ENCODE peak calls at places on chromosomes 5 and 9, in six cellular contexts. D, S, H, B, Q and L are unnamed samples.

GRCh38 chr9:107592439-107592838 is 102.9 kb upstream of the KLF4 start:
- DNase-seq in D (no peak), B (no peak), H (no peak), S (no peak), Q (no peak), L (no peak)

GRCh38 chr9:69500925-69501324 is 171.2 kb downstream of the APBA1 start:
- DNase-seq in Q (no peak), B (no peak), D (no peak), H (no peak), S (no peak), L (no peak)

GRCh38 chr5:126358525-126358924 is 64.7 kb upstream of the GRAMD2B start:
- DNase-seq in H (no peak), B (peak), S (no peak), Q (no peak), D (no peak), L (no peak)

GRCh38 chr5:78538240-78538850 is 110.2 kb downstream of the LHFPL2 start:
- DNase-seq in D (no peak), B (no peak), S (no peak), Q (no peak), H (no peak), L (no peak)

GRCh38 chr9:127682351-127683136 is 24.2 kb upstream of the CFAP157 start:
- DNase-seq in D (no peak), B (no peak), Q (no peak), S (no peak), H (no peak), L (no peak)

GRCh38 chr9:109253637-109254284 is 67.1 kb downstream of the EPB41L4B start:
- DNase-seq in H (no peak), B (peak), D (no peak), S (no peak), Q (no peak), L (peak)

GRCh38 chr5:39049298-39049697 is 24.9 kb downstream of the RICTOR start:
- DNase-seq in B (no peak), D (no peak), Q (no peak), H (no peak), S (no peak), L (no peak)

GRCh38 chr9:14132798-14133197 is 181.1 kb downstream of the NFIB start:
- DNase-seq in B (no peak), Q (no peak), D (no peak), H (no peak), S (no peak), L (no peak)

GRCh38 chr9:128685636-128686489 is 3.2 kb upstream of the SET start:
- DNase-seq in H (peak), Q (peak), D (no peak), B (no peak), S (no peak), L (no peak)

GRCh38 chr5:52657231-52657645 is 130.5 kb upstream of the ITGA1 start:
- DNase-seq in Q (no peak), D (no peak), H (no peak), B (peak), S (peak), L (no peak)

GRCh38 chr5:61308699-61309098 is 23.4 kb upstream of the ZSWIM6 start:
- DNase-seq in Q (no peak), H (no peak), B (no peak), D (no peak), S (no peak), L (no peak)

GRCh38 chr5:164303646-164304225 is 798.3 kb downstream of the MAT2B start:
- DNase-seq in D (no peak), S (no peak), B (no peak), H (no peak), Q (no peak), L (no peak)

GRCh38 chr5:122152266-122152900 is 23.0 kb downstream of the ZNF474 start:
- DNase-seq in B (peak), D (no peak), H (no peak), S (no peak), Q (no peak), L (no peak)

GRCh38 chr5:140043508-140043872 is 391 bp upstream of the NRG2 start:
- DNase-seq in D (no peak), Q (no peak), S (peak), B (no peak), H (no peak), L (no peak)

GRCh38 chr5:172779968-172780350 is 9.0 kb upstream of the DUSP1 start:
- DNase-seq in B (no peak), S (no peak), Q (peak), D (no peak), H (no peak), L (no peak)

GRCh38 chr5:123659495-123659894 is 147.5 kb downstream of the CSNK1G3 start:
- DNase-seq in S (no peak), H (no peak), D (no peak), Q (no peak), B (peak), L (no peak)

GRCh38 chr5:161007879-161008278 is 155.9 kb upstream of the ATP10B start:
- DNase-seq in Q (no peak), B (no peak), D (no peak), S (no peak), H (no peak), L (no peak)

GRCh38 chr5:139955053-139955605 is 88.0 kb downstream of the NRG2 start:
- DNase-seq in D (no peak), B (no peak), H (no peak), Q (no peak), S (peak), L (no peak)

GRCh38 chr5:81391-82021 is 10.5 kb upstream of the PLEKHG4B start:
- DNase-seq in S (no peak), Q (no peak), H (no peak), D (no peak), B (no peak), L (no peak)

GRCh38 chr5:127564002-127564769 is 46.7 kb downstream of the PRRC1 start:
- DNase-seq in H (peak), D (no peak), S (peak), B (peak), Q (peak), L (no peak)

GRCh38 chr5:137400571-137400970 is 98.6 kb downstream of the SPOCK1 start:
- DNase-seq in Q (no peak), D (no peak), S (no peak), B (no peak), H (no peak), L (no peak)

GRCh38 chr9:88258587-88258986 is 120.3 kb upstream of the SPATA31C2 start:
- DNase-seq in S (no peak), D (no peak), H (no peak), B (peak), Q (no peak), L (peak)

GRCh38 chr9:137682431-137682991 is 63.7 kb downstream of the EHMT1 start:
- DNase-seq in S (no peak), D (no peak), H (no peak), Q (no peak), B (no peak), L (no peak)

GRCh38 chr9:81671880-81672280 is 17.5 kb downstream of the TLE1 start:
- DNase-seq in S (no peak), Q (peak), D (peak), B (no peak), H (no peak), L (peak)

GRCh38 chr5:102901821-102902448 is 146.8 kb downstream of the PAM start:
- DNase-seq in S (no peak), D (no peak), H (no peak), B (peak), Q (no peak), L (no peak)

GRCh38 chr5:72231989-72232703 is 87.9 kb downstream of the MRPS27 start:
- DNase-seq in H (no peak), S (no peak), B (no peak), Q (no peak), D (no peak), L (no peak)

GRCh38 chr5:34053571-34054271 is 10.7 kb upstream of the C1QTNF3 start:
- DNase-seq in D (no peak), S (no peak), B (peak), H (no peak), Q (no peak), L (no peak)